ENCODE peak calls at places on chromosomes 5 and 9, in ten cellular contexts. O is tibial artery, S is SK-N-SH, U is brain microvascular endothelial cell, K is fibroblast of lung, X is lower lobe of right lung, M is ovary, C is esophagus squamous epithelium, P is pancreas, R is GM23338. Z is an unnamed sample. For H3K36me3, the result is how much of the 10 kb centered on the place peaks cover.

GRCh38 chr5:124746252-124746915 is at the start of gene ZNF608:
- DNase-seq in O (peak), S (no peak), U (peak), K (peak), X (no peak), M (no peak), C (no peak), P (no peak), R (peak), Z (no peak)

GRCh38 chr5:112830378-112830777 is 30.7 kb upstream of the SRP19 start:
- DNase-seq in O (no peak), S (no peak), U (no peak), K (no peak), X (no peak), M (no peak), C (no peak), P (no peak), R (no peak), Z (no peak)

GRCh38 chr5:87185838-87186237 is 81.8 kb upstream of the RASA1 start:
- DNase-seq in O (no peak), S (no peak), U (no peak), K (no peak), X (no peak), M (no peak), C (no peak), P (no peak), R (no peak), Z (no peak)

GRCh38 chr5:8057764-8058163 is 188.8 kb downstream of the MTRR start:
- DNase-seq in O (no peak), S (no peak), U (no peak), K (peak), X (no peak), M (peak), C (no peak), P (no peak), R (no peak), Z (no peak)

GRCh38 chr9:126676685-126677143 is 63.0 kb downstream of the LMX1B start:
- DNase-seq in O (no peak), S (peak), U (no peak), K (no peak), X (no peak), M (no peak), C (no peak), P (no peak), R (peak), Z (no peak)

GRCh38 chr9:129823163-129823933 is 588 bp downstream of the TOR1A start:
- DNase-seq in O (no peak), S (peak), U (no peak), K (peak), X (peak), M (peak), C (no peak), P (peak), R (peak), Z (no peak)

GRCh38 chr5:141940695-141941271 is 17.1 kb downstream of the DELE1 start:
- DNase-seq in O (peak), S (no peak), U (peak), K (peak), X (no peak), M (no peak), C (no peak), P (no peak), R (peak), Z (no peak)

GRCh38 chr9:134693011-134693410 is 51.4 kb downstream of the COL5A1 start:
- DNase-seq in O (peak), S (peak), U (no peak), K (no peak), X (peak), M (peak), C (no peak), P (peak), R (no peak), Z (no peak)

GRCh38 chr5:74864823-74865222 is 1.4 kb downstream of the FAM169A start:
- DNase-seq in O (no peak), S (peak), U (no peak), K (no peak), X (no peak), M (no peak), C (no peak), P (no peak), R (no peak), Z (no peak)

GRCh38 chr5:160799160-160799559 is 52.9 kb downstream of the ATP10B start:
- DNase-seq in O (no peak), S (no peak), U (no peak), K (no peak), X (no peak), M (no peak), C (no peak), P (no peak), R (no peak), Z (no peak)

GRCh38 chr5:179224741-179225140 is 120.5 kb downstream of the ADAMTS2 start:
- DNase-seq in O (peak), S (no peak), U (no peak), K (no peak), X (peak), M (peak), C (no peak), P (peak), R (no peak), Z (no peak)

GRCh38 chr9:76143834-76144233 is 250.4 kb downstream of the RFK start:
- DNase-seq in O (no peak), S (no peak), U (no peak), K (peak), X (no peak), M (no peak), C (no peak), P (no peak), R (no peak), Z (no peak)

GRCh38 chr5:6832994-6833393 is 119.8 kb downstream of the TENT4A start:
- DNase-seq in O (no peak), S (no peak), U (no peak), K (no peak), X (no peak), M (no peak), C (no peak), P (no peak), R (no peak), Z (peak)

GRCh38 chr5:148542812-148543211 is 111.5 kb downstream of the HTR4 start:
- DNase-seq in O (no peak), S (no peak), U (peak), K (peak), X (no peak), M (no peak), C (no peak), P (no peak), R (no peak), Z (no peak)

GRCh38 chr5:40689442-40689841 is 9.7 kb downstream of the PTGER4 start:
- DNase-seq in O (no peak), S (no peak), U (peak), K (peak), X (no peak), M (no peak), C (no peak), P (no peak), R (no peak), Z (no peak)

GRCh38 chr5:171418982-171419662 is at the start of gene FGF18:
- DNase-seq in O (peak), S (peak), U (peak), K (peak), X (peak), M (peak), C (no peak), P (no peak), R (peak), Z (no peak)

GRCh38 chr5:12292610-12293204 is 388.5 kb upstream of the CTNND2 start:
- DNase-seq in O (no peak), S (no peak), U (no peak), K (peak), X (no peak), M (no peak), C (no peak), P (no peak), R (peak), Z (no peak)

GRCh38 chr9:127397722-127398647 is 1.0 kb downstream of the SLC2A8 start:
- DNase-seq in O (peak), S (peak), U (peak), K (peak), X (peak), M (peak), C (no peak), P (peak), R (peak), Z (no peak)

GRCh38 chr5:112419596-112420110 is 576 bp upstream of the EPB41L4A start:
- DNase-seq in O (peak), S (peak), U (no peak), K (peak), X (peak), M (peak), C (no peak), P (peak), R (peak), Z (peak)

GRCh38 chr9:76637426-76637825 is 126.8 kb upstream of the PCA3 start:
- DNase-seq in O (no peak), S (no peak), U (no peak), K (no peak), X (no peak), M (no peak), C (no peak), P (no peak), R (no peak), Z (no peak)

GRCh38 chr5:95178046-95178651 is 106.7 kb downstream of the MCTP1 start:
- DNase-seq in O (no peak), S (no peak), U (peak), K (peak), X (no peak), M (no peak), C (no peak), P (no peak), R (peak), Z (no peak)

GRCh38 chr9:116843863-116844620 is 156.9 kb downstream of the TRIM32 start:
- DNase-seq in O (no peak), S (no peak), U (no peak), K (no peak), X (no peak), M (no peak), C (no peak), P (no peak), R (no peak), Z (no peak)

GRCh38 chr5:125660231-125660895 is 762.8 kb upstream of the GRAMD2B start:
- DNase-seq in O (no peak), S (no peak), U (no peak), K (peak), X (no peak), M (no peak), C (no peak), P (no peak), R (peak), Z (no peak)

GRCh38 chr5:161544350-161544765 is 2.2 kb downstream of the GABRB2 start:
- DNase-seq in O (no peak), S (peak), U (peak), K (peak), X (no peak), M (no peak), C (no peak), P (peak), R (peak), Z (no peak)

GRCh38 chr5:137374110-137374853 is 124.8 kb downstream of the SPOCK1 start:
- DNase-seq in O (no peak), S (peak), U (no peak), K (no peak), X (no peak), M (no peak), C (no peak), P (no peak), R (no peak), Z (no peak)

GRCh38 chr5:10535237-10535530 is 28.7 kb upstream of the ANKRD33B start:
- DNase-seq in O (no peak), S (no peak), U (no peak), K (no peak), X (no peak), M (no peak), C (no peak), P (no peak), R (no peak), Z (no peak)

GRCh38 chr5:16192311-16192710 is 12.7 kb upstream of the MARCHF11 start:
- DNase-seq in O (no peak), S (no peak), U (no peak), K (no peak), X (no peak), M (no peak), C (no peak), P (no peak), R (no peak), Z (no peak)

GRCh38 chr5:149675467-149676201 is 54.5 kb upstream of the PPARGC1B start:
- DNase-seq in O (no peak), S (no peak), U (no peak), K (no peak), X (peak), M (no peak), C (no peak), P (no peak), R (peak), Z (no peak)

GRCh38 chr9:98328770-98329169 is 73.3 kb upstream of the TBC1D2 start:
- DNase-seq in O (no peak), S (no peak), U (no peak), K (no peak), X (no peak), M (no peak), C (no peak), P (no peak), R (no peak), Z (no peak)

GRCh38 chr9:99288830-99289229 is 66.7 kb downstream of the SEC61B start:
- DNase-seq in O (no peak), S (no peak), U (no peak), K (no peak), X (no peak), M (no peak), C (no peak), P (no peak), R (no peak), Z (no peak)

GRCh38 chr9:108477538-108478006 is 378.2 kb downstream of the ACTL7B start:
- DNase-seq in O (no peak), S (no peak), U (peak), K (peak), X (no peak), M (no peak), C (no peak), P (no peak), R (no peak), Z (no peak)

GRCh38 chr5:39891376-39891775 is 466.6 kb upstream of the DAB2 start:
- DNase-seq in O (no peak), S (no peak), U (peak), K (peak), X (no peak), M (no peak), C (no peak), P (no peak), R (no peak), Z (no peak)

GRCh38 chr5:176877793-176878331 is 21.3 kb downstream of the HK3 start:
- DNase-seq in O (no peak), S (no peak), U (no peak), K (no peak), X (no peak), M (no peak), C (no peak), P (no peak), R (no peak), Z (no peak)

GRCh38 chr5:133370281-133370890 is 242.0 kb downstream of the FSTL4 start:
- DNase-seq in O (peak), S (no peak), U (no peak), K (peak), X (no peak), M (no peak), C (no peak), P (no peak), R (no peak), Z (no peak)

GRCh38 chr5:133371371-133372155 is 240.8 kb downstream of the FSTL4 start:
- DNase-seq in O (peak), S (no peak), U (no peak), K (no peak), X (no peak), M (no peak), C (no peak), P (no peak), R (no peak), Z (peak)

GRCh38 chr5:133372306-133373008 is 239.9 kb downstream of the FSTL4 start:
- DNase-seq in O (no peak), S (no peak), U (no peak), K (no peak), X (no peak), M (no peak), C (no peak), P (no peak), R (no peak), Z (peak)

GRCh38 chr5:133370904-133371303 is 241.4 kb downstream of the FSTL4 start:
- DNase-seq in O (peak), S (no peak), U (no peak), K (no peak), X (no peak), M (no peak), C (no peak), P (no peak), R (no peak), Z (no peak)

GRCh38 chr5:133373121-133373870 is 239.0 kb downstream of the FSTL4 start:
- DNase-seq in O (no peak), S (no peak), U (no peak), K (peak), X (no peak), M (no peak), C (no peak), P (no peak), R (no peak), Z (no peak)
- TF ChIP-seq CTCF in O (no peak), S (no peak), U (no peak), K (no peak), X (no peak), M (no peak), C (no peak), P (no peak), R (no peak), Z (no peak)

GRCh38 chr9:136220017-136220729 is 15.2 kb upstream of the LHX3 start:
- DNase-seq in O (no peak), S (no peak), U (peak), K (peak), X (no peak), M (no peak), C (no peak), P (no peak), R (no peak), Z (no peak)
- H3K36me3 ChIP-seq in O (under half), S (under half), U (under half), K (under half), X (half or more), M (under half), C (under half), P (under half), R (under half), Z (under half)

GRCh38 chr9:114906922-114907571 is 23.3 kb downstream of the TNFSF8 start:
- DNase-seq in O (no peak), S (peak), U (no peak), K (peak), X (no peak), M (no peak), C (no peak), P (no peak), R (peak), Z (no peak)
- TF ChIP-seq CTCF in O (peak), S (peak), U (peak), K (peak), X (peak), M (no peak), C (peak), P (peak), R (peak), Z (peak)

DNA sequence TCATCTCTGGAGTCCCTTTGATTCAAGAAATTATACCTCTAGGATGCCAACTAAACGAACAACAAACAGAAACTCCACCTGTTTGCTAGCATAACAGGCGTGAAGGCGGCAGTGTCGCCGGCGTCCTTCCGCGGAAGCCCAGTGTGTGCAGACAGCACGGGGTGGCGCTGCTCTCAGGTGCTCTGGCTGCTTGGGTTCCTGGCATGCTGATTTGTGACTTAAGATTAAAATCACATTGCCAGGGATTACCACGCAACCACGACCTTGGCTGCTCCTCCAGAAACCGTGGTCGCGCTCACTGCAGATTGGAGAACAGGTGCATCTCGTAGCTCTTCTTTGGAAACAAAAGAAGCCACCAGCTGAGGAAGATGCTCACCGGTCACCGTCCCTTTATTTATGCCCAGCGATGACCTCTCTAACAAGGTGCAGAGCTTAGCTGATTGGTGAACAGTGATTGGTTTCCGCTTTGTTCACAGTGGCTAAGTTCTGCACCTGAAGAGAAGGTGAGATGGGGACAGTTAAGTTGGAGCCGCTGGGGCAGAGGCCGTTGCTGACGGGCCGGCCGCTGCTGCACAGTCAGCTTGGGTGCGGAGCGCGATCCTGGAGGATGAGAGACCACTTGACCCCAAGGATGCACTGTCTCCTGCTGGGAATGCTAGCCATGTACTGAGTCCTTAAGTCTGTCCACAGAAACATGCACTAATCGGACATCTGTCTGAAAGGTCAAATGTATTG is 232.3 kb downstream of the FANCC start:
- DNase-seq in O (peak), S (no peak), U (no peak), K (no peak), X (no peak), M (no peak), C (no peak), P (no peak), R (no peak), Z (no peak)
- H3K36me3 ChIP-seq in O (under half), S (half or more), U (under half), K (half or more), X (half or more), M (under half), C (under half), P (under half), R (under half), Z (under half)

DNA sequence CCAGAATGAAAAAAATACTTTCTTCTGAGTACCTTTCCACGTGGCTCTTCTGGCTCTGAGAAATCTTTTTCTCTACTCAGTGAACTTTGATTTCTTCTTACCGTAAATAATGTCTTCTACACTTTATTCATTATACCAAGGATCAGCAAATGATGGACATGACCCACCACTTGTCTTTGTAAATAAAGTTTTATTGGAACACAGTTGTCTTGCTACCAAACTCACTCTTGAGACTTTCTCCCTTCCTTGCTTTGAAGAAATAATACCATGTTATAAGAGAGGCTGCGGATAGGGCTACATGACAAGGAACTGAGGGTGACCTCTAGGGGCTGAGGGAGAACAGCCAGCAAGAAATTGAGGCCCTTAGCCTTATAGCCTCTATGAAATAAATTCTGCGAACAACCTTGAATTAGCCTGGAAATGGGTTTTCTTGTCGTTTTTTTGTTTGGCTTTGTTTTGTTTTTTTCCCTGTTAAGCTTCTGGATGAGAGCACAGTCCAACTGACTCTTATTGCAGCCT is 212.5 kb downstream of the COMMD10 start:
- DNase-seq in O (no peak), S (no peak), U (no peak), K (no peak), X (no peak), M (no peak), C (no peak), P (no peak), R (peak), Z (no peak)
- TF ChIP-seq CTCF in O (no peak), S (no peak), U (no peak), K (no peak), X (no peak), M (no peak), C (no peak), P (no peak), R (peak), Z (no peak)

GRCh38 chr9:133042676-133043075 is 11.9 kb downstream of the GTF3C5 start:
- DNase-seq in O (no peak), S (no peak), U (no peak), K (no peak), X (no peak), M (no peak), C (no peak), P (no peak), R (no peak), Z (no peak)

GRCh38 chr9:133044125-133044524 is 13.3 kb downstream of the GTF3C5 start:
- DNase-seq in O (no peak), S (no peak), U (no peak), K (no peak), X (no peak), M (no peak), C (no peak), P (no peak), R (no peak), Z (no peak)

GRCh38 chr9:133041958-133042357 is 11.2 kb downstream of the GTF3C5 start:
- DNase-seq in O (no peak), S (no peak), U (no peak), K (no peak), X (no peak), M (no peak), C (no peak), P (no peak), R (no peak), Z (no peak)

GRCh38 chr9:133044661-133045060 is 13.9 kb downstream of the GTF3C5 start:
- DNase-seq in O (no peak), S (no peak), U (no peak), K (no peak), X (no peak), M (no peak), C (no peak), P (no peak), R (no peak), Z (no peak)

DNA sequence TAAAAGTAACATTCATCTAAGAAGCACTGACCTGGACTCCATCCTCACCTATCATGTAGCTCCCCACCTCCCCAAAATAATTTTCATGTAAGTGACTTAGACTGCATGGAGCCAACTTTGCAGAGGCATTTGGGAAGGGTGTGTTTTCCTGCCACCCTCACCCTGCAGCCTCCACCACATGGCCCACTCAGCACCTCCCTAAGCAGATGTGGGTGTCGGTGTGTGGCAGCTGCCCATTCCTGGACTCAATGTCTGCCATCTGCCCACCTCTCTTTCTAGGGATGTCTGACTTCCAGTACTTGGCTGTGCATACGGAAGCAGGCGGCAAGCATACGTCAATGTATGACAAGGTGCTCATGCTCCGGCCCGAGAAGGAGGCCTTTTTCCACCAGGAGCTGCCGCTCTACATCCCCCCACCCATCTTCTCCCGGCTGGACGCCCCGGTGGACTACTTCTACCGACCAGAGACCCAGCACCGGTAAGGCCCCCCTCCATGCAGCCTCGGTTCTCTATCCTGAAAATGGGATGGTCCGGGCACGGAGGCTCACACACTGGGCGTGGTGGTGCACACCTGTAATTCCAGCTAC is 12.7 kb downstream of the GTF3C5 start:
- DNase-seq in O (no peak), S (no peak), U (no peak), K (no peak), X (no peak), M (no peak), C (no peak), P (no peak), R (no peak), Z (no peak)
- H3K36me3 ChIP-seq in O (half or more), S (under half), U (under half), K (under half), X (half or more), M (under half), C (half or more), P (under half), R (under half), Z (half or more)

Z was measured in ascending aorta.